ENCODE peak calls at places on chromosomes 2 and 18, in four cellular contexts. M, W, U and D are unnamed samples.

GRCh38 chr2:226426292-226426736 is 373.3 kb downstream of the IRS1 start:
- DNase-seq in M (no peak), W (no peak), U (peak; percentile 51), D (no peak)

GRCh38 chr2:42101641-42102605 is 54.1 kb downstream of the PKDCC start:
- DNase-seq in M (peak; percentile 77), W (no peak), U (peak; percentile 71), D (peak; percentile 82)

GRCh38 chr18:63161728-63162195 is 157.8 kb downstream of the BCL2 start:
- DNase-seq in M (no peak), W (peak; percentile 8), U (peak; percentile 2), D (peak; percentile 98)

GRCh38 chr18:3914833-3915598 is 465.0 kb downstream of the TGIF1 start:
- DNase-seq in M (no peak), W (no peak), U (no peak), D (peak; percentile 11)

GRCh38 chr2:121285077-121285449 is at the start of gene TFCP2L1:
- DNase-seq in M (no peak), W (peak; percentile 86), U (no peak), D (no peak)

GRCh38 chr2:19746611-19747309 is 155.0 kb downstream of the TTC32 start:
- DNase-seq in M (peak; percentile 83), W (peak; percentile 41), U (peak; percentile 19), D (no peak)

GRCh38 chr2:222440670-222441422 is 16.5 kb downstream of the SGPP2 start:
- DNase-seq in M (no peak), W (no peak), U (peak; percentile 22), D (no peak)

GRCh38 chr18:3625717-3626091 is 175.7 kb downstream of the TGIF1 start:
- DNase-seq in M (no peak), W (no peak), U (no peak), D (no peak)

GRCh38 chr2:170525566-170525900 is 189.6 kb upstream of the SP5 start:
- DNase-seq in M (no peak), W (no peak), U (peak; percentile 24), D (no peak)

GRCh38 chr2:219175928-219176817 is 552 bp downstream of the CNPPD1 start:
- DNase-seq in M (no peak), W (no peak), U (no peak), D (no peak)

GRCh38 chr2:217622205-217622621 is 380.6 kb downstream of the TNS1 start:
- DNase-seq in M (no peak), W (no peak), U (peak; percentile 85), D (no peak)

GRCh38 chr2:167820488-167820887 is 426.9 kb downstream of the STK39 start:
- DNase-seq in M (no peak), W (no peak), U (no peak), D (no peak)

GRCh38 chr2:202848813-202849212 is 22.8 kb downstream of the ICA1L start:
- DNase-seq in M (no peak), W (no peak), U (no peak), D (no peak)

GRCh38 chr2:39160982-39161381 is 40.1 kb upstream of the SOS1 start:
- DNase-seq in M (no peak), W (no peak), U (no peak), D (no peak)

GRCh38 chr2:153870308-153870707 is 1.4 kb upstream of the GALNT13 start:
- DNase-seq in M (no peak), W (no peak), U (peak; percentile 45), D (no peak)

GRCh38 chr2:5693288-5694015 is 1.3 kb downstream of the SOX11 start:
- DNase-seq in M (peak; percentile 60), W (no peak), U (no peak), D (no peak)

GRCh38 chr2:14565666-14566065 is 66.9 kb upstream of the LRATD1 start:
- DNase-seq in M (no peak), W (no peak), U (no peak), D (no peak)

GRCh38 chr2:238428866-238429265 is 2.1 kb downstream of the ASB1 start:
- DNase-seq in M (no peak), W (no peak), U (no peak), D (no peak)

GRCh38 chr2:95076705-95077520 is 44.7 kb downstream of the MRPS5 start:
- DNase-seq in M (peak; percentile 93), W (peak; percentile 73), U (peak; percentile 70), D (no peak)

GRCh38 chr18:3452750-3453539 is 3.0 kb downstream of the TGIF1 start:
- DNase-seq in M (peak; percentile 44), W (no peak), U (no peak), D (no peak)

GRCh38 chr2:205700331-205701132 is 18.2 kb downstream of the NRP2 start:
- DNase-seq in M (no peak), W (no peak), U (peak; percentile 89), D (no peak)

GRCh38 chr2:45808294-45808693 is 156.8 kb downstream of the PRKCE start:
- DNase-seq in M (no peak), W (no peak), U (no peak), D (no peak)

GRCh38 chr2:58140508-58141072 is 94.0 kb downstream of the VRK2 start:
- DNase-seq in M (no peak), W (no peak), U (no peak), D (no peak)

GRCh38 chr2:74226648-74227213 is 28.3 kb downstream of the MTHFD2 start:
- DNase-seq in M (no peak), W (no peak), U (no peak), D (no peak)

GRCh38 chr2:196431957-196432356 is 207.6 kb upstream of the CCDC150 start:
- DNase-seq in M (no peak), W (no peak), U (peak; percentile 29), D (no peak)

GRCh38 chr2:163475815-163476214 is 260.0 kb downstream of the FIGN start:
- DNase-seq in M (no peak), W (no peak), U (no peak), D (no peak)

GRCh38 chr2:148989882-148990493 is 48.5 kb upstream of the LYPD6B start:
- DNase-seq in M (no peak), W (peak; percentile 49), U (peak; percentile 82), D (peak; percentile 23)

GRCh38 chr18:23134780-23135678 is at the start of gene CABLES1:
- DNase-seq in M (peak; percentile 77), W (peak; percentile 33), U (peak; percentile 74), D (no peak)

GRCh38 chr2:65379168-65379672 is 53.2 kb downstream of the SPRED2 start:
- DNase-seq in M (no peak), W (no peak), U (no peak), D (no peak)
- TF ChIP-seq HDAC6 in M (no peak), W (no peak), U (no peak), D (no peak)

GRCh38 chr18:61464551-61465102 is 131.4 kb downstream of the CDH20 start:
- DNase-seq in M (no peak), W (no peak), U (no peak), D (no peak)

DNA sequence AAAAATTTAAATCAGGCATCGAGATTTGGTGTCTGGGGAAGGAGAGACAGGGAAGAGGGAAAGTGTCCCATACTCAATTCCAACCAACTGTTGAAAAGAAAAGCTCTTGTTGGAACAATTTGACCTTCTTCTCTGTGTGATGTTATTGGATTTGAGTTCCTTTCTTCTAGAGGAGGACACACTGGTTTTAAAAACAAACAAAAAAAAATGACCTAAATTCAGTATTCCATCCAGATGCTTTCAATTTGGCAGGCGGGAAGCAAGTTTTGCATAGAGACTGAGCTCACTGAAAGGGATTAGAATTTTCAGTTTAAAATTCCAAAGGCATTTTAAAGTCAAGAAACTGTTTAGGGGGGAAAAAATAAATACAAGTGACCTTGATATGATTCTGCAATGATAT is 126.7 kb downstream of the CDH20 start:
- DNase-seq in M (no peak), W (no peak), U (no peak), D (no peak)
- TF ChIP-seq RAD21 in M (no peak), W (no peak), U (no peak), D (no peak)

DNA sequence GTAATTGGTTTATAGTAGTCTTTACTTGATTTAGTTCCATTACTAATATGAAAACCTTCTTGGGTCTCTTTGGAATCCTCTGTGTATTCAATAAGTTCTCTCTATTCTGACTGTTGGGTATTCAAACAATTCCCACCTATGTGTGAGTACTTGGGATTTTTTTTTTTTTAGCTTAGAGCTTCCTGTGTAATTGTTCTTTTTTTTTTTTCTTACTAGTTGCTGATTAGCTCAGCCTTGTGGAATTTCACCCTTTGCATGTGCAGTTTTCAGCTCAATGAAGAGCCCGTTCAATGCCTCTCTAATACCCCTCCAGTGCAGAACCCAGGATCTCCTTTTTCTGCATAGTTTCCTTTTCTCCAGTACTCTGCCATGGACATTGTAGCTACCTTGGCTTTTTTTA is 339.1 kb upstream of the GALNT5 start:
- DNase-seq in M (no peak), W (no peak), U (no peak), D (no peak)
- TF ChIP-seq HDAC6 in M (no peak), W (no peak), U (no peak), D (no peak)

GRCh38 chr2:117832332-117832731 is 17.8 kb downstream of the DDX18 start:
- DNase-seq in M (no peak), W (no peak), U (no peak), D (no peak)

GRCh38 chr2:117833911-117834310 is 19.4 kb downstream of the DDX18 start:
- DNase-seq in M (no peak), W (no peak), U (no peak), D (no peak)

GRCh38 chr2:117835990-117836760 is 21.7 kb downstream of the DDX18 start:
- DNase-seq in M (peak; percentile 89), W (peak; percentile 42), U (peak; percentile 54), D (no peak)

GRCh38 chr2:117834992-117835391 is 20.5 kb downstream of the DDX18 start:
- DNase-seq in M (no peak), W (no peak), U (no peak), D (no peak)

GRCh38 chr2:117832905-117833613 is 18.6 kb downstream of the DDX18 start:
- DNase-seq in M (no peak), W (no peak), U (no peak), D (no peak)
- TF ChIP-seq RAD21 in M (no peak), W (no peak), U (no peak), D (no peak)

GRCh38 chr2:194319222-194319992 is 1337.6 kb upstream of the SLC39A10 start:
- DNase-seq in M (no peak), W (peak; percentile 6), U (peak; percentile 30), D (no peak)
- TF ChIP-seq HDAC6 in M (no peak), W (no peak), U (no peak), D (no peak)

GRCh38 chr2:134217924-134218323 is 35.9 kb upstream of the MGAT5 start:
- DNase-seq in M (no peak), W (no peak), U (no peak), D (no peak)
- TF ChIP-seq RAD21 in M (no peak), W (no peak), U (no peak), D (no peak)

DNA sequence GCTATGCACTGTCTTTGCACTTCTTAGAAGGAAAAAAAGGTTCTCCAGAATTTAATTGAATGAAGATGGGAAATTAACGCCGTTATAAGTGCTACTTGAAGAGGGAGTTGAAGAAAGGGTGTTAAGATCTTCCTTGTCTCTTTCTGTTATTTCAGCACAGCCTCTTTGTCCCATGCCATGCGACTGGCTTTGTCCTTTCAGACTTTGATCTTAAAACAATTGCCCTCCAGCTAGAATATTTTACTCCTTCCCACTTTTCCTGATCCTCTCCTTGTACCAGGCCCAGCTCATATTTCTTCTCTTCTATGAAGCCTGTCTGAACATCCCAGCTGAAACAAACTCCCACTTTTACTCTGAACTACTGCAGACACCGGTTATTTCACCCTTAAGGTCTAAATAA is 51.4 kb downstream of the RAB27B start:
- DNase-seq in M (no peak), W (no peak), U (no peak), D (no peak)
- TF ChIP-seq HDAC6 in M (no peak), W (no peak), U (no peak), D (no peak)